ENCODE peak calls at places on chromosomes 3 and 15, in seven cellular contexts. D is activated CD4-positive, alpha-beta T cell treated with anti-CD3 and anti-CD28 coated beads for 24 hours; X is GDM1; S is nephron progenitor cell; Y is sciatic nerve; A is natural killer cell; Z is cardiac fibroblast. I is an unnamed sample.

GRCh38 chr3:122921791-122922651 is 105.5 kb downstream of the SEMA5B start:
- DNase-seq in D (peak; percentile 23), X (no peak), S (peak; percentile 72), Y (peak; percentile 51), A (no peak), Z (no peak), I (no peak)

GRCh38 chr15:91348812-91349500 is 248.9 kb downstream of the SV2B start:
- DNase-seq in D (no peak), X (peak; percentile 30), S (no peak), Y (no peak), A (peak; percentile 40), Z (peak; percentile 56), I (no peak)

GRCh38 chr15:28936081-28936480 is 50.3 kb downstream of the APBA2 start:
- DNase-seq in D (no peak), X (no peak), S (no peak), Y (no peak), A (no peak), Z (no peak), I (no peak)

GRCh38 chr3:85475346-85475745 is 516.6 kb downstream of the CADM2 start:
- DNase-seq in D (no peak), X (no peak), S (no peak), Y (no peak), A (no peak), Z (peak; percentile 6), I (no peak)

GRCh38 chr3:150603888-150604319 is 783 bp downstream of the SELENOT start:
- DNase-seq in D (no peak), X (no peak), S (no peak), Y (no peak), A (no peak), Z (no peak), I (no peak)

GRCh38 chr3:10187295-10187876 is 22.7 kb downstream of the IRAK2 start:
- DNase-seq in D (no peak), X (no peak), S (no peak), Y (no peak), A (no peak), Z (no peak), I (no peak)

GRCh38 chr3:69536306-69537020 is 150.6 kb upstream of the FRMD4B start:
- DNase-seq in D (no peak), X (no peak), S (no peak), Y (no peak), A (no peak), Z (no peak), I (no peak)

GRCh38 chr3:115275897-115276296 is 128.8 kb upstream of the ZBTB20 start:
- DNase-seq in D (no peak), X (no peak), S (no peak), Y (no peak), A (no peak), Z (peak; percentile 55), I (no peak)

GRCh38 chr3:2770451-2770850 is 339.7 kb downstream of the IL5RA start:
- DNase-seq in D (no peak), X (no peak), S (peak; percentile 12), Y (no peak), A (no peak), Z (no peak), I (no peak)

GRCh38 chr3:142447308-142447851 is 457 bp downstream of the XRN1 start:
- DNase-seq in D (peak; percentile 24), X (peak; percentile 16), S (peak; percentile 40), Y (peak; percentile 63), A (no peak), Z (peak; percentile 58), I (peak; percentile 64)

GRCh38 chr3:50652709-50653108 is 22.0 kb upstream of the DOCK3 start:
- DNase-seq in D (peak; percentile 51), X (no peak), S (peak; percentile 23), Y (no peak), A (no peak), Z (peak; percentile 27), I (peak; percentile 17)

GRCh38 chr3:183381179-183381578 is 47.2 kb downstream of the MCF2L2 start:
- DNase-seq in D (no peak), X (no peak), S (no peak), Y (no peak), A (no peak), Z (peak; percentile 70), I (no peak)

GRCh38 chr3:142647856-142648255 is 51.7 kb downstream of the PLS1 start:
- DNase-seq in D (no peak), X (no peak), S (no peak), Y (no peak), A (no peak), Z (peak; percentile 34), I (no peak)

GRCh38 chr15:92393287-92393993 is at the start of gene ST8SIA2:
- DNase-seq in D (no peak), X (no peak), S (peak; percentile 87), Y (no peak), A (no peak), Z (no peak), I (peak; percentile 3)

GRCh38 chr15:101445562-101446526 is 43.7 kb downstream of the PCSK6 start:
- DNase-seq in D (no peak), X (no peak), S (no peak), Y (peak; percentile 56), A (no peak), Z (peak; percentile 83), I (peak; percentile 92)

GRCh38 chr15:76904461-76905012 is 603 bp downstream of the SCAPER start:
- DNase-seq in D (peak; percentile 4), X (no peak), S (no peak), Y (no peak), A (peak; percentile 23), Z (peak; percentile 21), I (peak; percentile 42)

GRCh38 chr3:150736316-150736719 is 26.7 kb downstream of the SIAH2 start:
- DNase-seq in D (no peak), X (no peak), S (no peak), Y (no peak), A (no peak), Z (no peak), I (no peak)

GRCh38 chr3:156181509-156181908 is 61.1 kb downstream of the KCNAB1 start:
- DNase-seq in D (no peak), X (no peak), S (no peak), Y (no peak), A (no peak), Z (peak; percentile 82), I (no peak)

GRCh38 chr3:45683417-45684326 is 5.5 kb upstream of the SACM1L start:
- DNase-seq in D (no peak), X (no peak), S (no peak), Y (no peak), A (no peak), Z (no peak), I (no peak)

GRCh38 chr15:52020253-52021085 is 1.4 kb downstream of the MAPK6 start:
- DNase-seq in D (no peak), X (no peak), S (no peak), Y (no peak), A (no peak), Z (peak; percentile 47), I (peak; percentile 69)

GRCh38 chr3:12662593-12663310 is 1.2 kb downstream of the RAF1 start:
- DNase-seq in D (no peak), X (peak; percentile 28), S (peak; percentile 48), Y (peak; percentile 71), A (peak; percentile 37), Z (peak; percentile 67), I (peak; percentile 58)

GRCh38 chr15:68310178-68310810 is 32.7 kb downstream of the FEM1B start:
- DNase-seq in D (no peak), X (no peak), S (no peak), Y (no peak), A (no peak), Z (no peak), I (no peak)

GRCh38 chr15:35827156-35827555 is 281.2 kb upstream of the DPH6 start:
- DNase-seq in D (no peak), X (no peak), S (no peak), Y (no peak), A (no peak), Z (peak; percentile 6), I (peak; percentile 77)

GRCh38 chr3:79587150-79587549 is 180.6 kb downstream of the ROBO1 start:
- DNase-seq in D (no peak), X (no peak), S (no peak), Y (no peak), A (no peak), Z (no peak), I (peak; percentile 60)

GRCh38 chr3:188389711-188390346 is 235.9 kb downstream of the LPP start:
- DNase-seq in D (peak; percentile 33), X (no peak), S (no peak), Y (no peak), A (no peak), Z (peak; percentile 42), I (peak; percentile 50)

GRCh38 chr3:119357190-119357589 is 63.0 kb downstream of the ARHGAP31 start:
- DNase-seq in D (no peak), X (no peak), S (no peak), Y (no peak), A (no peak), Z (peak; percentile 9), I (no peak)

GRCh38 chr3:162332344-162332743 is 835.7 kb downstream of the OTOL1 start:
- DNase-seq in D (no peak), X (no peak), S (no peak), Y (no peak), A (no peak), Z (peak; percentile 4), I (no peak)

GRCh38 chr15:78811124-78811824 is at the start of gene ADAMTS7:
- DNase-seq in D (peak; percentile 17), X (no peak), S (peak; percentile 91), Y (peak; percentile 90), A (peak; percentile 53), Z (peak; percentile 71), I (peak; percentile 62)

GRCh38 chr15:66923438-66923881 is 141.9 kb upstream of the SMAD3 start:
- DNase-seq in D (peak; percentile 37), X (peak; percentile 27), S (peak; percentile 55), Y (no peak), A (no peak), Z (no peak), I (no peak)

GRCh38 chr3:107855710-107856109 is 235.1 kb downstream of the CD47 start:
- DNase-seq in D (no peak), X (no peak), S (no peak), Y (no peak), A (no peak), Z (peak; percentile 49), I (peak; percentile 29)

GRCh38 chr15:88842156-88842555 is 38.9 kb downstream of the ACAN start:
- DNase-seq in D (no peak), X (no peak), S (no peak), Y (no peak), A (no peak), Z (no peak), I (no peak)

GRCh38 chr15:31163769-31164572 is 62.4 kb upstream of the TRPM1 start:
- DNase-seq in D (no peak), X (no peak), S (no peak), Y (no peak), A (no peak), Z (no peak), I (no peak)

GRCh38 chr3:30680789-30681188 is 74.4 kb downstream of the TGFBR2 start:
- DNase-seq in D (no peak), X (no peak), S (no peak), Y (peak; percentile 79), A (no peak), Z (peak; percentile 42), I (peak; percentile 59)

GRCh38 chr3:72058493-72059081 is 273.6 kb upstream of the PROK2 start:
- DNase-seq in D (no peak), X (no peak), S (no peak), Y (no peak), A (no peak), Z (no peak), I (no peak)

GRCh38 chr3:12830785-12831581 is 10.4 kb downstream of the RPL32 start:
- DNase-seq in D (no peak), X (no peak), S (no peak), Y (no peak), A (no peak), Z (no peak), I (no peak)

GRCh38 chr3:13885704-13886010 is 5.8 kb upstream of the WNT7A start:
- DNase-seq in D (no peak), X (no peak), S (no peak), Y (no peak), A (no peak), Z (no peak), I (no peak)

GRCh38 chr3:76871655-76872054 is 168.2 kb upstream of the ROBO2 start:
- DNase-seq in D (no peak), X (no peak), S (no peak), Y (no peak), A (no peak), Z (no peak), I (no peak)